ENCODE peak calls at places on chromosomes 4 and X, in four cellular contexts. One of them, this sample, is unnamed.

GRCh38 chr4:59973496-59973895 is 1226.6 kb upstream of the ADGRL3 start:
- DNase-seq in uterus: no peak
- DNase-seq in breast epithelium: no peak
- DNase-seq in body of pancreas: no peak
- DNase-seq in this sample: no peak

GRCh38 chr4:163550869-163551267 is 56.4 kb downstream of the TMA16 start:
- DNase-seq in uterus: no peak
- DNase-seq in breast epithelium: no peak
- DNase-seq in body of pancreas: no peak
- DNase-seq in this sample: no peak

GRCh38 chr4:128468485-128468989 is 180.9 kb upstream of the PGRMC2 start:
- DNase-seq in uterus: peak; percentile 79
- DNase-seq in breast epithelium: no peak
- DNase-seq in body of pancreas: no peak
- DNase-seq in this sample: peak; percentile 67

GRCh38 chr4:124806403-124806802 is 93.9 kb upstream of the ANKRD50 start:
- DNase-seq in uterus: no peak
- DNase-seq in breast epithelium: no peak
- DNase-seq in body of pancreas: no peak
- DNase-seq in this sample: no peak

GRCh38 chr4:2219233-2219760 is 22.6 kb downstream of the HAUS3 start:
- DNase-seq in uterus: no peak
- DNase-seq in breast epithelium: no peak
- DNase-seq in body of pancreas: no peak
- DNase-seq in this sample: no peak

GRCh38 chr4:183142566-183143545 is 43.8 kb downstream of the WWC2 start:
- DNase-seq in uterus: no peak
- DNase-seq in breast epithelium: peak; percentile 47
- DNase-seq in body of pancreas: peak; percentile 74
- DNase-seq in this sample: no peak

GRCh38 chr4:657338-658030 is 16.6 kb downstream of the ATP5ME start:
- DNase-seq in uterus: no peak
- DNase-seq in breast epithelium: no peak
- DNase-seq in body of pancreas: no peak
- DNase-seq in this sample: no peak

GRCh38 chrX:40099046-40099968 is 1.5 kb upstream of the BCOR start:
- DNase-seq in uterus: peak; percentile 43
- DNase-seq in breast epithelium: no peak
- DNase-seq in body of pancreas: peak; percentile 55
- DNase-seq in this sample: no peak

GRCh38 chrX:110026099-110026844 is 23.4 kb downstream of the TMEM164 start:
- DNase-seq in uterus: no peak
- DNase-seq in breast epithelium: no peak
- DNase-seq in body of pancreas: no peak
- DNase-seq in this sample: peak; percentile 60

GRCh38 chr4:38034986-38035882 is 75.0 kb downstream of the PTTG2 start:
- DNase-seq in uterus: peak; percentile 68
- DNase-seq in breast epithelium: no peak
- DNase-seq in body of pancreas: peak; percentile 37
- DNase-seq in this sample: no peak

GRCh38 chrX:21748235-21748634 is 9.7 kb downstream of the SMPX start:
- DNase-seq in uterus: no peak
- DNase-seq in breast epithelium: no peak
- DNase-seq in body of pancreas: no peak
- DNase-seq in this sample: no peak
- H3K4me1 ChIP-seq in uterus: no peaks in the 10 kb centered on the region
- H3K4me1 ChIP-seq in breast epithelium: no peaks in the 10 kb centered on the region
- H3K4me1 ChIP-seq in body of pancreas: no peaks in the 10 kb centered on the region
- H3K4me1 ChIP-seq in this sample: no peaks in the 10 kb centered on the region

GRCh38 chrX:119145241-119145653 is 17.6 kb upstream of the KIAA1210 start:
- DNase-seq in uterus: no peak
- DNase-seq in breast epithelium: no peak
- DNase-seq in body of pancreas: no peak
- DNase-seq in this sample: no peak
- TF ChIP-seq CTCF in uterus: peak; percentile 27
- TF ChIP-seq CTCF in breast epithelium: peak; percentile 15
- TF ChIP-seq CTCF in body of pancreas: no peak
- TF ChIP-seq CTCF in this sample: no peak

DNA sequence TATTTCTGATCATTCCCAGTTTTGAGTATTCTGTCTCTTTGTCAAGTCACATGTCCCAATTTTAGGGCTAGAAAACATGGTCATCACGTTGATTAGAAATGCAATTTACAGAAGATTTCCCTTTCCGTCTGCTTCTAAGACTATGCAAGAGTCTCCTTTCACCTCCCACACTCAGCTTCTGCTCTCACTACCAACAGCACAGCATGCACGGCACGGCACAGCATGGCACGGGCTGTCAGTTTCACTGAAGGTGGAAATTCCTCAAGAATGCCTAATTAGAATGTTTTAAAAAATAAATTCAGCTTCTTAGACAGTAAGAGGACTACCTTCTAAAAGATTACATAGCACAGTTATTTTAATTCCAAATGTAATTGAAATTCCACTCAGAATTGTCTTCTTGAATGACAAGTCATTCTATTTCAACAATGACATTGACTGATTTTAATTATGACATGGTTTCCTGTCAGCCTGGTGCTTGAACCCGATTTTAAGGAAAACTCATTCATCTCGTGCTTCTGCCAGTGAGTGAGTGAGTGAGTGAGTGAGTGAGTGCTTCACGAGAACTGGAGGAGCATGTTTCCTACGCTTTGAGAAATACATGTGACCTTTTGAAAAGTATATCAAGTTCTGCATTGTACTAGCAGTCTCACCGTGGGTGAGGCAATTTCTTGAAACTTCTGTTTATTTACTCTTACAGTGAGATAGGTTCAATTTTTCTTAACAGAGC is 124.8 kb upstream of the SORBS2 start:
- DNase-seq in uterus: no peak
- DNase-seq in breast epithelium: no peak
- DNase-seq in body of pancreas: no peak
- DNase-seq in this sample: no peak
- H3K4me3 ChIP-seq in uterus: no peak overlapping the region
- H3K4me3 ChIP-seq in breast epithelium: no peak overlapping the region
- H3K4me3 ChIP-seq in body of pancreas: no peak overlapping the region
- H3K4me3 ChIP-seq in this sample: no peak overlapping the region

GRCh38 chr4:153728660-153729059 is 31.2 kb downstream of the RNF175 start:
- DNase-seq in uterus: no peak
- DNase-seq in breast epithelium: no peak
- DNase-seq in body of pancreas: no peak
- DNase-seq in this sample: no peak
- H3K4me1 ChIP-seq in uterus: no peaks in the 10 kb centered on the region
- H3K4me1 ChIP-seq in breast epithelium: no peaks in the 10 kb centered on the region
- H3K4me1 ChIP-seq in body of pancreas: no peaks in the 10 kb centered on the region
- H3K4me1 ChIP-seq in this sample: no peaks in the 10 kb centered on the region

GRCh38 chr4:3340703-3341088 is 47.9 kb downstream of the RGS12 start:
- DNase-seq in uterus: no peak
- DNase-seq in breast epithelium: peak; percentile 44
- DNase-seq in body of pancreas: peak; percentile 89
- DNase-seq in this sample: peak; percentile 81
- TF ChIP-seq CTCF in uterus: no peak
- TF ChIP-seq CTCF in breast epithelium: peak; percentile 46
- TF ChIP-seq CTCF in body of pancreas: peak; percentile 54
- TF ChIP-seq CTCF in this sample: no peak

GRCh38 chrX:20263474-20263873 is 3.2 kb downstream of the RPS6KA3 start:
- DNase-seq in uterus: no peak
- DNase-seq in breast epithelium: no peak
- DNase-seq in body of pancreas: no peak
- DNase-seq in this sample: no peak
- H3K4me3 ChIP-seq in uterus: no peak overlapping the region
- H3K4me3 ChIP-seq in breast epithelium: no peak overlapping the region
- H3K4me3 ChIP-seq in body of pancreas: no peak overlapping the region
- H3K4me3 ChIP-seq in this sample: no peak overlapping the region

GRCh38 chr4:81622028-81622427 is 150.3 kb upstream of the RASGEF1B start:
- DNase-seq in uterus: no peak
- DNase-seq in breast epithelium: no peak
- DNase-seq in body of pancreas: no peak
- DNase-seq in this sample: no peak

GRCh38 chr4:81621490-81621889 is 149.8 kb upstream of the RASGEF1B start:
- DNase-seq in uterus: no peak
- DNase-seq in breast epithelium: no peak
- DNase-seq in body of pancreas: no peak
- DNase-seq in this sample: no peak

GRCh38 chr4:81620442-81620841 is 148.7 kb upstream of the RASGEF1B start:
- DNase-seq in uterus: no peak
- DNase-seq in breast epithelium: no peak
- DNase-seq in body of pancreas: no peak
- DNase-seq in this sample: no peak

GRCh38 chr4:81623434-81623833 is 151.7 kb upstream of the RASGEF1B start:
- DNase-seq in uterus: no peak
- DNase-seq in breast epithelium: no peak
- DNase-seq in body of pancreas: no peak
- DNase-seq in this sample: no peak

DNA sequence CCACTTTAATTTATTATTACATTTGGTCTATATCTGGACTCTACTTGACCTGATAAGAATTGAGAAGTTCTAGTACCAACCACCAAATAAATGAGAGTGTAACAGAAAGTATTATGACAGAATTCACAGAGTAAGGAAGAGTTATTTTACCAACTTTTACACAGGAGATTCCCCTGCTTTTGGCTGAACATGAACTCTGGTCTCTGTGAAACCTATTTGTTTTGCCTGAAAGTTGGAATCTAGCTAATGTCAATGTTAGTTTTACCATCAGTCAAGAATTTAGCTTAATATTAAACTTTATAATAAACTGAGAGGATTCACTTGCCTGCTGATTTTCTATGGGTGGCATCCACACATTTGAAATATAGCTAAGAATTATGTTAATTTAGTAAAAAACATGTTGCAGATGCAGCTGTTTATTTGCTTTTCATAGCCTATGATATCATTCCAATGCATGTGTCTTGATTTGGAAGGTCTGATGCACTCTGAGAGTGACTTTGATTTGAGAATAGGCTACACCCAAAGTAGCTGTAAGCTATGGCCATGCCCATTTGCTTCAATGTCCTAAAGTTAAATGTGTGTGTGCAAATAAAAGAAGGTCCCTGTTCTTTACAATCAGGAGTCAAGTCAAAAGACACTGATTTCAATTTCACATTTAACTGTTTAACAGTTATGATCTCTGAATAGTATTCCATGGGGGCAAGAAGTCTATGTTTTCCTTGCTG is 150.9 kb upstream of the RASGEF1B start:
- DNase-seq in uterus: no peak
- DNase-seq in breast epithelium: no peak
- DNase-seq in body of pancreas: no peak
- DNase-seq in this sample: no peak
- H3K4me1 ChIP-seq in uterus: no peaks in the 10 kb centered on the region
- H3K4me1 ChIP-seq in breast epithelium: no peaks in the 10 kb centered on the region
- H3K4me1 ChIP-seq in body of pancreas: peaks cover 13% of the 10 kb centered on the region
- H3K4me1 ChIP-seq in this sample: no peaks in the 10 kb centered on the region